ENCODE peak calls at places on chromosomes 4 and X, in eight cellular contexts. P is SIG-M5; O is activated CD4-positive, alpha-beta T cell treated with anti-CD3 and anti-CD28 coated beads, Interleukin-2, amount 10 ng/mL, durations not matched to agents 7 days and 5 days; V is pons; T is stomach; X is cardiac muscle cell; B is pancreas; W is cardiac septum. I is an unnamed sample.

GRCh38 chr4:182143822-182144620 is 99.2 kb upstream of the TENM3 start:
- DNase-seq in O (no peak), B (peak), T (no peak), V (no peak), X (peak), W (no peak), P (no peak), I (no peak)

GRCh38 chrX:66074920-66075879 is 35.3 kb upstream of the VSIG4 start:
- DNase-seq in W (peak), X (no peak), V (peak), T (no peak), B (peak), O (peak), P (peak), I (peak)

GRCh38 chrX:21658746-21659145 is 616 bp upstream of the KLHL34 start:
- DNase-seq in B (no peak), W (no peak), P (no peak), O (no peak), X (no peak), T (no peak), V (no peak), I (no peak)

GRCh38 chr4:44713125-44713524 is 13.2 kb downstream of the GNPDA2 start:
- DNase-seq in X (no peak), W (no peak), V (no peak), B (no peak), P (no peak), T (no peak), O (no peak), I (no peak)

GRCh38 chr4:23759066-23759465 is 130.8 kb downstream of the PPARGC1A start:
- DNase-seq in T (no peak), P (no peak), X (no peak), W (no peak), O (no peak), V (no peak), B (no peak), I (no peak)

GRCh38 chr4:76764251-76764650 is 133.7 kb downstream of the SOWAHB start:
- DNase-seq in V (no peak), O (no peak), B (no peak), X (no peak), W (no peak), P (no peak), T (no peak), I (no peak)

GRCh38 chrX:24777660-24778059 is 83.9 kb downstream of the POLA1 start:
- DNase-seq in T (no peak), X (no peak), P (no peak), W (no peak), V (no peak), O (no peak), B (no peak), I (no peak)

GRCh38 chr4:184476660-184477059 is 2.3 kb upstream of the IRF2 start:
- DNase-seq in P (no peak), B (no peak), X (no peak), V (peak), T (no peak), O (peak), W (no peak), I (peak)

GRCh38 chrX:8939344-8939743 is 94.6 kb downstream of the FAM9B start:
- DNase-seq in W (no peak), X (no peak), P (no peak), O (no peak), T (no peak), B (no peak), V (no peak), I (no peak)

GRCh38 chr4:55661398-55662056 is 25.4 kb upstream of the NMU start:
- DNase-seq in X (peak), B (no peak), V (no peak), W (no peak), T (no peak), P (no peak), O (no peak), I (no peak)

GRCh38 chrX:118218079-118218478 is 101.5 kb upstream of the KLHL13 start:
- DNase-seq in P (no peak), X (no peak), O (no peak), W (no peak), B (no peak), V (no peak), T (no peak), I (no peak)

I was measured in HL-60.